ENCODE peak calls at places on chromosomes 4 and X, in four cellular contexts. W, T, S and O are unnamed samples.

GRCh38 chr4:114384629-114385028 is 214.0 kb upstream of the UGT8 start:
- DNase-seq in W (no peak), T (no peak), S (no peak), O (peak)

GRCh38 chr4:90543419-90544170 is 416.4 kb downstream of the CCSER1 start:
- DNase-seq in W (no peak), T (no peak), S (no peak), O (no peak)

GRCh38 chrX:49001521-49002090 is 458 bp downstream of the GRIPAP1 start:
- DNase-seq in W (peak), T (peak), S (peak), O (peak)

GRCh38 chrX:71282514-71283408 is 674 bp upstream of the NONO start:
- DNase-seq in W (peak), T (no peak), S (peak), O (peak)

GRCh38 chr4:10080874-10081606 is 35.6 kb downstream of the WDR1 start:
- DNase-seq in W (no peak), T (peak), S (no peak), O (no peak)

GRCh38 chr4:17094811-17095210 is 196.4 kb upstream of the LDB2 start:
- DNase-seq in W (no peak), T (no peak), S (no peak), O (peak)

GRCh38 chr4:98181815-98182214 is 38.5 kb upstream of the STPG2 start:
- DNase-seq in W (no peak), T (no peak), S (no peak), O (peak)

GRCh38 chr4:122548452-122548851 is 72.4 kb downstream of the IL21 start:
- DNase-seq in W (no peak), T (no peak), S (no peak), O (peak)

GRCh38 chrX:338281-338835 is 19.8 kb upstream of the GTPBP6 start:
- DNase-seq in W (no peak), T (no peak), S (no peak), O (no peak)

GRCh38 chr4:13088726-13089658 is 395.1 kb downstream of the RAB28 start:
- DNase-seq in W (no peak), T (peak), S (no peak), O (peak)

GRCh38 chr4:102503301-102503746 is 2.2 kb downstream of the NFKB1 start:
- DNase-seq in W (no peak), T (no peak), S (no peak), O (no peak)

GRCh38 chr4:37803348-37803973 is 23.0 kb upstream of the PGM2 start:
- DNase-seq in W (no peak), T (no peak), S (no peak), O (peak)